ENCODE peak calls at places on chromosomes 11 and 22, in four cellular contexts. F is omental fat pad, B is non-pigmented ciliary epithelial cell, Y is kidney tubule cell. K is an unnamed sample.

GRCh38 chr22:38947321-38948112 is 9.9 kb upstream of the APOBEC3A start:
- DNase-seq in F (no peak), Y (peak), B (no peak), K (no peak)

GRCh38 chr22:30408388-30409101 is 11.7 kb downstream of the SEC14L2 start:
- DNase-seq in B (no peak), Y (peak), F (no peak), K (no peak)

GRCh38 chr11:122201126-122201525 is 85.1 kb upstream of the BLID start:
- DNase-seq in F (no peak), Y (no peak), B (no peak), K (no peak)

GRCh38 chr22:20829735-20830134 is 28.9 kb downstream of the PI4KA start:
- DNase-seq in F (no peak), B (no peak), Y (no peak), K (no peak)

GRCh38 chr11:118436639-118437045 is 350 bp downstream of the KMT2A start:
- DNase-seq in Y (peak), F (no peak), B (no peak), K (no peak)

GRCh38 chr22:49999063-49999900 is 13.3 kb downstream of the IL17REL start:
- DNase-seq in Y (no peak), F (peak), B (no peak), K (no peak)

GRCh38 chr22:25702571-25703167 is 39.3 kb upstream of the MYO18B start:
- DNase-seq in Y (no peak), B (no peak), F (no peak), K (no peak)

GRCh38 chr22:22843848-22844247 is 43.8 kb upstream of the IGLL5 start:
- DNase-seq in F (no peak), B (no peak), Y (no peak), K (no peak)